ENCODE peak calls at places on chromosomes 6 and 20, in five cellular contexts. One of them, this sample, is unnamed.

GRCh38 chr20:43911066-43911465 is 3.6 kb upstream of the TOX2 start:
- DNase-seq in tibial nerve: no peak
- DNase-seq in lower lobe of right lung: no peak
- DNase-seq in psoas muscle: no peak
- DNase-seq in breast epithelium: no peak
- DNase-seq in this sample: no peak

GRCh38 chr20:63562461-63563185 is 8.7 kb downstream of the FNDC11 start:
- DNase-seq in tibial nerve: no peak
- DNase-seq in psoas muscle: no peak
- DNase-seq in lower lobe of right lung: no peak
- DNase-seq in breast epithelium: no peak
- DNase-seq in this sample: no peak

GRCh38 chr6:106757267-106757666 is 127.9 kb downstream of the QRSL1 start:
- DNase-seq in lower lobe of right lung: no peak
- DNase-seq in tibial nerve: no peak
- DNase-seq in breast epithelium: no peak
- DNase-seq in psoas muscle: no peak
- DNase-seq in this sample: no peak

GRCh38 chr6:112202639-112203341 is 51.6 kb downstream of the LAMA4 start:
- DNase-seq in lower lobe of right lung: no peak
- DNase-seq in breast epithelium: no peak
- DNase-seq in tibial nerve: no peak
- DNase-seq in psoas muscle: no peak
- DNase-seq in this sample: peak; percentile 50

GRCh38 chr6:170007468-170008240 is 256.2 kb downstream of the ERMARD start:
- DNase-seq in tibial nerve: no peak
- DNase-seq in breast epithelium: no peak
- DNase-seq in psoas muscle: no peak
- DNase-seq in lower lobe of right lung: no peak
- DNase-seq in this sample: no peak

GRCh38 chr6:2999005-2999620 is 581 bp upstream of the NQO2 start:
- DNase-seq in tibial nerve: peak; percentile 80
- DNase-seq in lower lobe of right lung: peak; percentile 82
- DNase-seq in breast epithelium: no peak
- DNase-seq in psoas muscle: peak; percentile 85
- DNase-seq in this sample: no peak

GRCh38 chr6:25326958-25327357 is 47.8 kb downstream of the CARMIL1 start:
- DNase-seq in tibial nerve: no peak
- DNase-seq in lower lobe of right lung: no peak
- DNase-seq in psoas muscle: no peak
- DNase-seq in breast epithelium: no peak
- DNase-seq in this sample: no peak

GRCh38 chr6:129104131-129104530 is 221.2 kb downstream of the LAMA2 start:
- DNase-seq in breast epithelium: no peak
- DNase-seq in lower lobe of right lung: no peak
- DNase-seq in tibial nerve: no peak
- DNase-seq in psoas muscle: no peak
- DNase-seq in this sample: no peak

GRCh38 chr6:135304883-135305282 is 123.8 kb downstream of the MYB start:
- DNase-seq in breast epithelium: no peak
- DNase-seq in tibial nerve: no peak
- DNase-seq in psoas muscle: no peak
- DNase-seq in lower lobe of right lung: no peak
- DNase-seq in this sample: no peak

GRCh38 chr6:138572200-138572875 is 73.0 kb upstream of the NHSL1 start:
- DNase-seq in tibial nerve: peak; percentile 60
- DNase-seq in breast epithelium: peak; percentile 83
- DNase-seq in psoas muscle: peak; percentile 45
- DNase-seq in lower lobe of right lung: peak; percentile 80
- DNase-seq in this sample: peak; percentile 69

GRCh38 chr6:100426689-100427338 is 37.9 kb downstream of the SIM1 start:
- DNase-seq in tibial nerve: no peak
- DNase-seq in breast epithelium: no peak
- DNase-seq in psoas muscle: no peak
- DNase-seq in lower lobe of right lung: no peak
- DNase-seq in this sample: no peak

GRCh38 chr6:32096087-32096393 is 13.1 kb downstream of the TNXB start:
- DNase-seq in psoas muscle: no peak
- DNase-seq in lower lobe of right lung: no peak
- DNase-seq in breast epithelium: no peak
- DNase-seq in tibial nerve: no peak
- DNase-seq in this sample: no peak

GRCh38 chr6:33744895-33745546 is 1.7 kb downstream of the IP6K3 start:
- DNase-seq in lower lobe of right lung: no peak
- DNase-seq in breast epithelium: no peak
- DNase-seq in psoas muscle: no peak
- DNase-seq in tibial nerve: no peak
- DNase-seq in this sample: no peak

GRCh38 chr6:158564243-158565121 is 4.6 kb downstream of the TMEM181 start:
- DNase-seq in psoas muscle: no peak
- DNase-seq in breast epithelium: peak; percentile 33
- DNase-seq in tibial nerve: no peak
- DNase-seq in lower lobe of right lung: no peak
- DNase-seq in this sample: no peak

GRCh38 chr20:1185781-1186334 is 1.1 kb upstream of the TMEM74B start:
- DNase-seq in tibial nerve: no peak
- DNase-seq in breast epithelium: no peak
- DNase-seq in lower lobe of right lung: peak; percentile 67
- DNase-seq in psoas muscle: peak; percentile 50
- DNase-seq in this sample: peak; percentile 80

GRCh38 chr20:19993937-19994667 is 23.1 kb upstream of the NAA20 start:
- DNase-seq in breast epithelium: no peak
- DNase-seq in psoas muscle: no peak
- DNase-seq in tibial nerve: no peak
- DNase-seq in lower lobe of right lung: no peak
- DNase-seq in this sample: no peak

GRCh38 chr6:121630716-121631115 is 195.3 kb downstream of the GJA1 start:
- DNase-seq in breast epithelium: no peak
- DNase-seq in lower lobe of right lung: no peak
- DNase-seq in psoas muscle: no peak
- DNase-seq in tibial nerve: no peak
- DNase-seq in this sample: no peak

GRCh38 chr6:142942805-142943227 is 2.2 kb downstream of the HIVEP2 start:
- DNase-seq in lower lobe of right lung: no peak
- DNase-seq in tibial nerve: no peak
- DNase-seq in breast epithelium: no peak
- DNase-seq in psoas muscle: no peak
- DNase-seq in this sample: peak; percentile 27

GRCh38 chr6:130118236-130118635 is 99.9 kb downstream of the L3MBTL3 start:
- DNase-seq in breast epithelium: no peak
- DNase-seq in lower lobe of right lung: no peak
- DNase-seq in psoas muscle: no peak
- DNase-seq in tibial nerve: no peak
- DNase-seq in this sample: no peak

GRCh38 chr6:157631838-157632237 is 191.2 kb upstream of the SNX9 start:
- DNase-seq in tibial nerve: no peak
- DNase-seq in breast epithelium: no peak
- DNase-seq in psoas muscle: no peak
- DNase-seq in lower lobe of right lung: no peak
- DNase-seq in this sample: no peak

GRCh38 chr20:63846128-63846771 is 15.0 kb upstream of the ABHD16B start:
- DNase-seq in psoas muscle: peak; percentile 58
- DNase-seq in lower lobe of right lung: no peak
- DNase-seq in tibial nerve: no peak
- DNase-seq in breast epithelium: no peak
- DNase-seq in this sample: no peak

GRCh38 chr6:146850238-146850896 is 251.6 kb downstream of the ADGB start:
- DNase-seq in lower lobe of right lung: no peak
- DNase-seq in breast epithelium: no peak
- DNase-seq in tibial nerve: no peak
- DNase-seq in psoas muscle: no peak
- DNase-seq in this sample: no peak

GRCh38 chr6:18562726-18563125 is 175.6 kb downstream of the RNF144B start:
- DNase-seq in breast epithelium: no peak
- DNase-seq in tibial nerve: no peak
- DNase-seq in lower lobe of right lung: no peak
- DNase-seq in psoas muscle: no peak
- DNase-seq in this sample: no peak

GRCh38 chr20:41040855-41041254 is 12.2 kb downstream of the TOP1 start:
- DNase-seq in breast epithelium: no peak
- DNase-seq in tibial nerve: no peak
- DNase-seq in psoas muscle: no peak
- DNase-seq in lower lobe of right lung: no peak
- DNase-seq in this sample: no peak

GRCh38 chr20:56924976-56925695 is 296.0 kb downstream of the TFAP2C start:
- DNase-seq in psoas muscle: no peak
- DNase-seq in breast epithelium: no peak
- DNase-seq in tibial nerve: no peak
- DNase-seq in lower lobe of right lung: no peak
- DNase-seq in this sample: peak; percentile 17

DNA sequence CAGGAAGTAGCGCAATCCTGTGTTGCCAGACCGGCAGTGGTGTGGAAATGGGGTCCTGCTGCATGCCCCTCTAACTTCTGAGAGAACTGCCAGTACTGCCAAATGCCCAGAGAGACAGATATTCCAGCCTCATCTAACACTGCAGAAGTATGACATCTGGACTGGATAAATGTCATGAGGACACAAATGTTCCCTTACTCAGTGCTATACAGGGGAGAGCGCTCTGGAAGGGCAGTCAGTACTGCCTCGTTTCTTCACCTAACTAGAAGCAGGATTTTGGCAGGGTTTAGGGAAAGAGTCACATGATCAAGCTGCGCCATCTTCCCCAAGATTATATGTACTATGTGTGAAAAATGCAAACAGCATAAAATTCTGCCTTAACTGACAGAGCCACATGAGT is 59.8 kb downstream of the B4GALT5 start:
- DNase-seq in breast epithelium: no peak
- DNase-seq in tibial nerve: no peak
- DNase-seq in psoas muscle: no peak
- DNase-seq in lower lobe of right lung: no peak
- DNase-seq in this sample: no peak
- H3K4me3 ChIP-seq in breast epithelium: no peak overlapping the region
- H3K4me3 ChIP-seq in tibial nerve: no peak overlapping the region
- H3K4me3 ChIP-seq in psoas muscle: no peak overlapping the region
- H3K4me3 ChIP-seq in lower lobe of right lung: no peak overlapping the region
- H3K4me3 ChIP-seq in this sample: no peak overlapping the region

GRCh38 chr6:30562470-30563425 is 5.7 kb downstream of the PRR3 start:
- DNase-seq in lower lobe of right lung: no peak
- DNase-seq in tibial nerve: no peak
- DNase-seq in psoas muscle: no peak
- DNase-seq in breast epithelium: no peak
- DNase-seq in this sample: no peak
- H3K36me3 ChIP-seq in lower lobe of right lung: peaks cover 28% of the 10 kb centered on the region
- H3K36me3 ChIP-seq in tibial nerve: no peaks in the 10 kb centered on the region
- H3K36me3 ChIP-seq in psoas muscle: peaks cover 30% of the 10 kb centered on the region
- H3K36me3 ChIP-seq in breast epithelium: no peaks in the 10 kb centered on the region
- H3K36me3 ChIP-seq in this sample: peaks cover 38% of the 10 kb centered on the region

GRCh38 chr6:46411798-46412197 is 79.5 kb downstream of the RCAN2 start:
- DNase-seq in psoas muscle: no peak
- DNase-seq in breast epithelium: no peak
- DNase-seq in tibial nerve: no peak
- DNase-seq in lower lobe of right lung: no peak
- DNase-seq in this sample: no peak
- H3K4me1 ChIP-seq in psoas muscle: peaks cover 19% of the 10 kb centered on the region
- H3K4me1 ChIP-seq in breast epithelium: no peaks in the 10 kb centered on the region
- H3K4me1 ChIP-seq in tibial nerve: peaks cover 24% of the 10 kb centered on the region
- H3K4me1 ChIP-seq in lower lobe of right lung: peaks cover 31% of the 10 kb centered on the region
- H3K4me1 ChIP-seq in this sample: no peaks in the 10 kb centered on the region

DNA sequence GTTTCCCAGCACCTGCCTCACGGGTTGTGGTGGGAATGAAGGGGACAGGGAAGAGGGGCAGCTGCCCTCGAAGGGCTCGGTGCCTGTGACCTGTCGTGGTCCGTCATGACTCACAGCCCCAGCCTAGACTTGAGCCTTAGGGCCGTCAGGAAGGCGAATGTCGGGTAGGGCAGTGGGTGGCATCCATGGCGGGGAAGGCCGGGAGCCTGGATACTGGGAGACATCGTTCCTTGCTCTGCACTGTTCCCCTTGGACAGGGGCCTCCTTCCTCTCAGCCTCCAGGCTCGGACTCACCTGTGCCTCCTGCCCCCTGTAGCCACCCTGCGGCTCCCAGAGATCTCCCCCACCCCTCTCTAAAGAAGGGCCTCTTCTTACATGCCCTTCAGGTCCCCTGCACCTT is 52.2 kb upstream of the APCDD1L start:
- DNase-seq in lower lobe of right lung: no peak
- DNase-seq in breast epithelium: no peak
- DNase-seq in tibial nerve: no peak
- DNase-seq in psoas muscle: no peak
- DNase-seq in this sample: no peak
- H3K4me3 ChIP-seq in lower lobe of right lung: no peak overlapping the region
- H3K4me3 ChIP-seq in breast epithelium: no peak overlapping the region
- H3K4me3 ChIP-seq in tibial nerve: no peak overlapping the region
- H3K4me3 ChIP-seq in psoas muscle: no peak overlapping the region
- H3K4me3 ChIP-seq in this sample: no peak overlapping the region

GRCh38 chr20:45897692-45898091 is 6.6 kb downstream of the CTSA start:
- DNase-seq in tibial nerve: no peak
- DNase-seq in breast epithelium: no peak
- DNase-seq in psoas muscle: no peak
- DNase-seq in lower lobe of right lung: no peak
- DNase-seq in this sample: no peak
- H3K36me3 ChIP-seq in tibial nerve: no peaks in the 10 kb centered on the region
- H3K36me3 ChIP-seq in breast epithelium: no peaks in the 10 kb centered on the region
- H3K36me3 ChIP-seq in psoas muscle: peaks cover 83% of the 10 kb centered on the region
- H3K36me3 ChIP-seq in lower lobe of right lung: peaks cover 98% of the 10 kb centered on the region
- H3K36me3 ChIP-seq in this sample: peaks cover 41% of the 10 kb centered on the region

GRCh38 chr6:159640722-159641482 is 52.1 kb downstream of the SOD2 start:
- DNase-seq in psoas muscle: no peak
- DNase-seq in tibial nerve: no peak
- DNase-seq in lower lobe of right lung: no peak
- DNase-seq in breast epithelium: no peak
- DNase-seq in this sample: no peak
- H3K4me1 ChIP-seq in psoas muscle: peaks cover 4% of the 10 kb centered on the region
- H3K4me1 ChIP-seq in tibial nerve: peaks cover 9% of the 10 kb centered on the region
- H3K4me1 ChIP-seq in lower lobe of right lung: no peaks in the 10 kb centered on the region
- H3K4me1 ChIP-seq in breast epithelium: no peaks in the 10 kb centered on the region
- H3K4me1 ChIP-seq in this sample: no peaks in the 10 kb centered on the region